ENCODE peak calls at places on chromosomes 16 and 17, in eight cellular contexts. J, L, G, Q, V, N, P and K are unnamed samples.

GRCh38 chr17:74920679-74921044 is 2.4 kb downstream of the USH1G start:
- DNase-seq in J (no peak), L (no peak), G (no peak), Q (no peak), V (no peak), N (no peak), P (no peak), K (no peak)

GRCh38 chr16:85891033-85891775 is 7.8 kb upstream of the IRF8 start:
- DNase-seq in J (no peak), L (peak), G (no peak), Q (no peak), V (no peak), N (no peak), P (no peak), K (no peak)

GRCh38 chr17:44473367-44473766 is 29.8 kb downstream of the GPATCH8 start:
- DNase-seq in J (no peak), L (peak), G (no peak), Q (no peak), V (no peak), N (no peak), P (no peak), K (no peak)

GRCh38 chr17:77247048-77247541 is 106.3 kb downstream of the SEC14L1 start:
- DNase-seq in J (peak), L (peak), G (peak), Q (peak), V (peak), N (peak), P (peak), K (peak)

GRCh38 chr16:28321700-28322411 is 29.5 kb downstream of the SBK1 start:
- DNase-seq in J (no peak), L (no peak), G (no peak), Q (no peak), V (no peak), N (peak), P (no peak), K (no peak)

GRCh38 chr16:2471016-2471652 is at the start of gene NTN3:
- DNase-seq in J (no peak), L (no peak), G (peak), Q (no peak), V (no peak), N (no peak), P (no peak), K (no peak)

GRCh38 chr16:54928016-54928356 is 2.7 kb upstream of the IRX5 start:
- DNase-seq in J (no peak), L (peak), G (no peak), Q (no peak), V (no peak), N (no peak), P (no peak), K (no peak)

GRCh38 chr17:39755550-39756375 is 18.0 kb downstream of the GRB7 start:
- DNase-seq in J (no peak), L (no peak), G (no peak), Q (peak), V (no peak), N (no peak), P (peak), K (no peak)

GRCh38 chr17:57750930-57751329 is 5.8 kb upstream of the CCDC182 start:
- DNase-seq in J (no peak), L (no peak), G (no peak), Q (no peak), V (no peak), N (peak), P (no peak), K (no peak)

GRCh38 chr17:76130473-76130872 is 10.6 kb downstream of the FOXJ1 start:
- DNase-seq in J (no peak), L (no peak), G (no peak), Q (no peak), V (no peak), N (no peak), P (no peak), K (no peak)

GRCh38 chr16:89955001-89955685 is 6.6 kb downstream of the DEF8 start:
- DNase-seq in J (no peak), L (no peak), G (no peak), Q (no peak), V (no peak), N (no peak), P (no peak), K (no peak)

GRCh38 chr17:43683928-43684653 is 22.4 kb upstream of the MEOX1 start:
- DNase-seq in J (no peak), L (no peak), G (no peak), Q (no peak), V (no peak), N (no peak), P (no peak), K (no peak)

GRCh38 chr16:5604770-5605169 is 507.2 kb upstream of the EEF2KMT start:
- DNase-seq in J (no peak), L (no peak), G (no peak), Q (no peak), V (no peak), N (no peak), P (no peak), K (no peak)
- TF ChIP-seq CTCF in J (no peak), L (peak), G (no peak), Q (no peak), V (no peak), N (no peak), P (no peak), K (peak)

DNA sequence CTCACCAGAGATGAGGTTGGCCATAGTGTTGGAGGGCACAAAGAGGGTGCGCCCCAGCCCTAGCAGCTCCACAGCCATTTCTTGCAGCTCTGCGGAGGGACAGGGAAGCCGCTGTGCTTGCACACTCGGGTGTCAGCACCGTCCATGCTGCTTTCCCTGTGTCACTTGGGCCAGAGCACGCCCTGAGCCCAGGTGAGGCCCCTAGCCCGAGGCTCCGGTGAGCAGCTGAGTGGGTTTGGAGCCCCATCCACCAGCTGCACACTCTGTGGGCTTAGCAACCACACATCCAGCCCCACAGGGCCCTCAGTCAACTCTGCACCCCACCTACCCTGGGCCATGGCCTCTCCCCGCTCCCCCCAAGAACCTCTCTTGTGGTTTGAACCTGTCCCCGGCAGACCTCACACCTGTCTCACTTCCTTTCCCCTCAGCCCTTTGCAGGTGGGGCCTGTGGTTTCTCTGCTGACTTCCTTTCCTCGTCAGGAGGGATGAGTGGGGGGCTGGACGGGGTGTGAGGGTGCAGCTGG is 20.7 kb downstream of the TMEM235 start:
- DNase-seq in J (no peak), L (no peak), G (no peak), Q (no peak), V (no peak), N (no peak), P (no peak), K (no peak)
- TF ChIP-seq CTCF in J (no peak), L (no peak), G (no peak), Q (no peak), V (no peak), N (no peak), P (no peak), K (no peak)

GRCh38 chr16:81480856-81481821 is 36.5 kb downstream of the CMIP start:
- DNase-seq in J (peak), L (peak), G (no peak), Q (peak), V (peak), N (peak), P (no peak), K (no peak)
- TF ChIP-seq CTCF in J (no peak), L (no peak), G (no peak), Q (no peak), V (no peak), N (no peak), P (no peak), K (no peak)

DNA sequence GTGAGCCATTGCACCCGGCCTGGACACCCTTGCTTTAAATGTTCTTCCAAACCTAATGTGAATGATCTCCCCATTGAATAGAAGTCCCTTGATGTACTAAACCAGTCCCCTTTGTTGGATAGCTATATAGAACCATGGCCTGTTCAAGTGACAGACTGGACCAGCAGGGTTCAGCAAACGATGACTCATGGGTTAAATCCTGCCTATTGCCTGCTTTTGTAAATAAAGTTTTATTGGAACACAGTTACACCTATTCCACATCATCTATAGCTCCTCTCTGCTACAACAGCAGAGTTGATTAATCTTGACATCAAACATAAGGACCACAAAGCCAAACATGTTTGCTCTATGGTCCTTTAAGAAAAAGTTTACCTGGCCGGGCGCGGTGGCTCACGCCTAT is 56.1 kb downstream of the CRISPLD2 start:
- DNase-seq in J (no peak), L (no peak), G (no peak), Q (no peak), V (no peak), N (no peak), P (no peak), K (no peak)
- TF ChIP-seq CTCF in J (no peak), L (no peak), G (no peak), Q (no peak), V (no peak), N (no peak), P (no peak), K (no peak)

GRCh38 chr17:66900126-66901010 is 64.1 kb upstream of the CACNG4 start:
- DNase-seq in J (no peak), L (peak), G (no peak), Q (no peak), V (no peak), N (no peak), P (no peak), K (no peak)
- TF ChIP-seq CTCF in J (no peak), L (peak), G (no peak), Q (no peak), V (no peak), N (peak), P (no peak), K (peak)

GRCh38 chr16:78705694-78706093 is 606.2 kb downstream of the WWOX start:
- DNase-seq in J (no peak), L (no peak), G (no peak), Q (no peak), V (no peak), N (no peak), P (no peak), K (no peak)
- TF ChIP-seq CTCF in J (peak), L (peak), G (peak), Q (no peak), V (peak), N (peak), P (no peak), K (peak)